ENCODE peak calls at places on chromosomes 1 and 21, in ten cellular contexts. One of them, this sample, is unnamed.

GRCh38 chr1:38238294-38238693 is 191.7 kb upstream of the POU3F1 start:
- DNase-seq in cardiac fibroblast: no peak
- DNase-seq in epithelial cell of esophagus: no peak
- DNase-seq in tibial nerve: no peak
- DNase-seq in GM13977: no peak
- DNase-seq in BJ: no peak
- DNase-seq in cardiac muscle cell: no peak
- DNase-seq in testis: no peak
- DNase-seq in AG10803: no peak
- DNase-seq in fibroblast of mammary gland: no peak
- DNase-seq in this sample: no peak

GRCh38 chr1:46611691-46612221 is 4.9 kb downstream of the MOB3C start:
- DNase-seq in cardiac muscle cell: no peak
- DNase-seq in cardiac fibroblast: peak
- DNase-seq in testis: no peak
- DNase-seq in GM13977: no peak
- DNase-seq in AG10803: no peak
- DNase-seq in BJ: no peak
- DNase-seq in epithelial cell of esophagus: peak
- DNase-seq in tibial nerve: no peak
- DNase-seq in fibroblast of mammary gland: no peak
- DNase-seq in this sample: no peak

GRCh38 chr1:6177681-6178380 is 2.3 kb downstream of the CHD5 start:
- DNase-seq in cardiac fibroblast: no peak
- DNase-seq in epithelial cell of esophagus: no peak
- DNase-seq in fibroblast of mammary gland: no peak
- DNase-seq in cardiac muscle cell: no peak
- DNase-seq in tibial nerve: no peak
- DNase-seq in BJ: no peak
- DNase-seq in AG10803: no peak
- DNase-seq in testis: no peak
- DNase-seq in GM13977: no peak
- DNase-seq in this sample: no peak

GRCh38 chr1:48005254-48006162 is 8.3 kb upstream of the TRABD2B start:
- DNase-seq in fibroblast of mammary gland: no peak
- DNase-seq in AG10803: no peak
- DNase-seq in cardiac muscle cell: no peak
- DNase-seq in cardiac fibroblast: no peak
- DNase-seq in testis: no peak
- DNase-seq in tibial nerve: no peak
- DNase-seq in GM13977: no peak
- DNase-seq in BJ: no peak
- DNase-seq in epithelial cell of esophagus: no peak
- DNase-seq in this sample: no peak

GRCh38 chr1:151936653-151937052 is 27.3 kb upstream of the THEM4 start:
- DNase-seq in epithelial cell of esophagus: no peak
- DNase-seq in cardiac muscle cell: peak
- DNase-seq in fibroblast of mammary gland: no peak
- DNase-seq in GM13977: no peak
- DNase-seq in testis: no peak
- DNase-seq in AG10803: no peak
- DNase-seq in tibial nerve: no peak
- DNase-seq in cardiac fibroblast: no peak
- DNase-seq in BJ: no peak
- DNase-seq in this sample: no peak

GRCh38 chr1:115302390-115302961 is 35.6 kb downstream of the NGF start:
- DNase-seq in fibroblast of mammary gland: peak
- DNase-seq in tibial nerve: peak
- DNase-seq in BJ: peak
- DNase-seq in cardiac fibroblast: peak
- DNase-seq in cardiac muscle cell: no peak
- DNase-seq in GM13977: no peak
- DNase-seq in AG10803: peak
- DNase-seq in epithelial cell of esophagus: peak
- DNase-seq in testis: no peak
- DNase-seq in this sample: no peak

GRCh38 chr1:160486453-160486852 is 36.6 kb downstream of the SLAMF6 start:
- DNase-seq in cardiac muscle cell: no peak
- DNase-seq in GM13977: no peak
- DNase-seq in tibial nerve: no peak
- DNase-seq in fibroblast of mammary gland: no peak
- DNase-seq in AG10803: no peak
- DNase-seq in testis: no peak
- DNase-seq in epithelial cell of esophagus: peak
- DNase-seq in cardiac fibroblast: no peak
- DNase-seq in BJ: no peak
- DNase-seq in this sample: no peak

GRCh38 chr1:43044572-43045361 is 86.1 kb upstream of the SLC2A1 start:
- DNase-seq in cardiac muscle cell: no peak
- DNase-seq in tibial nerve: no peak
- DNase-seq in epithelial cell of esophagus: no peak
- DNase-seq in BJ: no peak
- DNase-seq in cardiac fibroblast: no peak
- DNase-seq in GM13977: no peak
- DNase-seq in AG10803: no peak
- DNase-seq in testis: peak
- DNase-seq in fibroblast of mammary gland: no peak
- DNase-seq in this sample: no peak

GRCh38 chr1:14855278-14855677 is 256.8 kb downstream of the KAZN start:
- DNase-seq in tibial nerve: no peak
- DNase-seq in BJ: no peak
- DNase-seq in cardiac muscle cell: no peak
- DNase-seq in cardiac fibroblast: no peak
- DNase-seq in testis: no peak
- DNase-seq in epithelial cell of esophagus: no peak
- DNase-seq in AG10803: no peak
- DNase-seq in fibroblast of mammary gland: no peak
- DNase-seq in GM13977: no peak
- DNase-seq in this sample: no peak

GRCh38 chr1:14852301-14852700 is 253.8 kb downstream of the KAZN start:
- DNase-seq in BJ: no peak
- DNase-seq in fibroblast of mammary gland: no peak
- DNase-seq in tibial nerve: no peak
- DNase-seq in AG10803: no peak
- DNase-seq in testis: no peak
- DNase-seq in cardiac muscle cell: no peak
- DNase-seq in GM13977: no peak
- DNase-seq in cardiac fibroblast: no peak
- DNase-seq in epithelial cell of esophagus: no peak
- DNase-seq in this sample: no peak

GRCh38 chr1:14857436-14858195 is 259.1 kb downstream of the KAZN start:
- DNase-seq in cardiac fibroblast: no peak
- DNase-seq in fibroblast of mammary gland: no peak
- DNase-seq in epithelial cell of esophagus: no peak
- DNase-seq in testis: no peak
- DNase-seq in GM13977: no peak
- DNase-seq in AG10803: no peak
- DNase-seq in BJ: no peak
- DNase-seq in tibial nerve: no peak
- DNase-seq in cardiac muscle cell: no peak
- DNase-seq in this sample: no peak

GRCh38 chr1:14853518-14853917 is 255.0 kb downstream of the KAZN start:
- DNase-seq in GM13977: no peak
- DNase-seq in cardiac muscle cell: no peak
- DNase-seq in epithelial cell of esophagus: no peak
- DNase-seq in testis: no peak
- DNase-seq in AG10803: no peak
- DNase-seq in tibial nerve: no peak
- DNase-seq in BJ: no peak
- DNase-seq in fibroblast of mammary gland: no peak
- DNase-seq in cardiac fibroblast: no peak
- DNase-seq in this sample: no peak

DNA sequence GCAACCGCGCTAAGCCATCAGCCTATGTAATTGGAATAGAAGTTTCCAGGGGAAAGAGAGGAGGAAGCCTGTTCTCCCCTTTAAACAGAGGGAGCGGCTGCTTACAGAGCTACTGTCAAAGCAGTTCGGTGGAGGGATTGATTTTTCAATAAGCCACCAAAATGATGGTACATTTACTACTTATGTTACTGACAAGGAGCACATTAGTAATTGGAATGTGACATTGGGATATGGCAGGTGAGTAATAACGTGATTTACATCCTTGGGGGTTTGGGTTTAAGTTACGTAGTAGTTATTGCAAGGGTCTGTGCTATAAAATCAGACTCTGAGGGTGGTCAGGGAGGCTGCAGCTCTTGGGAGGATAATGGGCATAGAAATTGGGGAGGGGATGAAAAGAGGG is 257.3 kb downstream of the KAZN start:
- DNase-seq in AG10803: no peak
- DNase-seq in GM13977: no peak
- DNase-seq in fibroblast of mammary gland: no peak
- DNase-seq in cardiac muscle cell: no peak
- DNase-seq in epithelial cell of esophagus: no peak
- DNase-seq in BJ: no peak
- DNase-seq in cardiac fibroblast: no peak
- DNase-seq in tibial nerve: no peak
- DNase-seq in testis: no peak
- DNase-seq in this sample: no peak
- TF ChIP-seq CTCF in AG10803: no peak
- TF ChIP-seq CTCF in GM13977: no peak
- TF ChIP-seq CTCF in fibroblast of mammary gland: no peak
- TF ChIP-seq CTCF in cardiac muscle cell: no peak
- TF ChIP-seq CTCF in epithelial cell of esophagus: no peak
- TF ChIP-seq CTCF in BJ: no peak
- TF ChIP-seq CTCF in cardiac fibroblast: no peak
- TF ChIP-seq CTCF in tibial nerve: no peak
- TF ChIP-seq CTCF in testis: no peak
- TF ChIP-seq CTCF in this sample: no peak

DNA sequence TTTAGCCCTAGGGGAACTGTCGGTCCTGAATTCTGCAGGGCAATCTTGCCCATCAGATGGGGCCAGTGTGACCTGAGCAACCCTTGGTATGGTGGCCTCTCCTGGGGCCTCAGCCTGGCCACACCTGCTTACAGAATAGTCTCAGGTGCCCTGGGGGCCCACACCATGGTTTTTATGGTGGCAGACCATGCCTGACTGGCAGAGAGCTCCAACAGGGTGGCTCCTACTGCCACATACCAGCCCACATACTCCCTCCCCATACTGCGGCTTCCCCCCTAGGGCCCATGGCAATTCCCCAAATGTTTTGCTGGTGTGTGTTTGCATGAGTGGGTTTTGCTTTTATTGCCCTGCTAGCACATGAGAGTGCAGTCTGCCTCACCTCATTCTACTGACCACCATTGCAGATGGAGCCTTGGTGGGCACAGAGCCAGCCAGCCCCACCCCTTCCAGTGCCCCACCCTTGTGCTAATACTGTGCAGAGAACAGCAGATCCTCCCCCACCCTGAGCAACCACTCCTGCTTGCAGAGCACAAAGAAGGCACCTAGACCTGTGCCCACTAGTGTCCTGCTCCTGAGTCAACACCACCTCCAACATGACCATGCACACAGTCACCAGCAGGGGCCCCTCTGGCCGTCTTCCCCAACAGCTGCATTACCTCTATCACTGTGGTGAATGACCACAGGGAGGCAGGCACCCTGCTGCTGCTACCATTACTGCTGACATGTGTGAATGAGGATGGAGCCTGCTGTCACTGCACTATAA is 86.8 kb downstream of the GDAP2 start:
- DNase-seq in AG10803: no peak
- DNase-seq in cardiac fibroblast: no peak
- DNase-seq in epithelial cell of esophagus: no peak
- DNase-seq in BJ: no peak
- DNase-seq in cardiac muscle cell: no peak
- DNase-seq in GM13977: no peak
- DNase-seq in fibroblast of mammary gland: peak
- DNase-seq in tibial nerve: no peak
- DNase-seq in testis: no peak
- DNase-seq in this sample: peak
- TF ChIP-seq CTCF in AG10803: no peak
- TF ChIP-seq CTCF in cardiac fibroblast: peak
- TF ChIP-seq CTCF in epithelial cell of esophagus: no peak
- TF ChIP-seq CTCF in BJ: no peak
- TF ChIP-seq CTCF in cardiac muscle cell: no peak
- TF ChIP-seq CTCF in GM13977: no peak
- TF ChIP-seq CTCF in fibroblast of mammary gland: no peak
- TF ChIP-seq CTCF in tibial nerve: no peak
- TF ChIP-seq CTCF in testis: no peak
- TF ChIP-seq CTCF in this sample: peak

GRCh38 chr1:85911742-85912141 is 203.5 kb upstream of the ZNHIT6 start:
- DNase-seq in BJ: no peak
- DNase-seq in testis: no peak
- DNase-seq in GM13977: no peak
- DNase-seq in AG10803: peak
- DNase-seq in fibroblast of mammary gland: peak
- DNase-seq in cardiac fibroblast: no peak
- DNase-seq in tibial nerve: no peak
- DNase-seq in epithelial cell of esophagus: peak
- DNase-seq in cardiac muscle cell: no peak
- DNase-seq in this sample: no peak
- TF ChIP-seq CTCF in BJ: peak
- TF ChIP-seq CTCF in testis: no peak
- TF ChIP-seq CTCF in GM13977: no peak
- TF ChIP-seq CTCF in AG10803: peak
- TF ChIP-seq CTCF in fibroblast of mammary gland: peak
- TF ChIP-seq CTCF in cardiac fibroblast: peak
- TF ChIP-seq CTCF in tibial nerve: no peak
- TF ChIP-seq CTCF in epithelial cell of esophagus: peak
- TF ChIP-seq CTCF in cardiac muscle cell: peak
- TF ChIP-seq CTCF in this sample: peak

GRCh38 chr21:25422610-25423608 is 184.4 kb downstream of the MRPL39 start:
- DNase-seq in cardiac fibroblast: no peak
- DNase-seq in AG10803: no peak
- DNase-seq in testis: no peak
- DNase-seq in epithelial cell of esophagus: no peak
- DNase-seq in fibroblast of mammary gland: no peak
- DNase-seq in tibial nerve: no peak
- DNase-seq in BJ: no peak
- DNase-seq in cardiac muscle cell: no peak
- DNase-seq in GM13977: no peak
- DNase-seq in this sample: no peak

GRCh38 chr21:25420831-25421230 is 186.4 kb downstream of the MRPL39 start:
- DNase-seq in epithelial cell of esophagus: no peak
- DNase-seq in AG10803: no peak
- DNase-seq in tibial nerve: no peak
- DNase-seq in GM13977: no peak
- DNase-seq in BJ: no peak
- DNase-seq in cardiac fibroblast: no peak
- DNase-seq in cardiac muscle cell: no peak
- DNase-seq in testis: no peak
- DNase-seq in fibroblast of mammary gland: no peak
- DNase-seq in this sample: no peak

GRCh38 chr21:25424674-25425073 is 182.6 kb downstream of the MRPL39 start:
- DNase-seq in tibial nerve: no peak
- DNase-seq in AG10803: no peak
- DNase-seq in testis: no peak
- DNase-seq in BJ: no peak
- DNase-seq in fibroblast of mammary gland: no peak
- DNase-seq in cardiac fibroblast: no peak
- DNase-seq in GM13977: no peak
- DNase-seq in epithelial cell of esophagus: no peak
- DNase-seq in cardiac muscle cell: no peak
- DNase-seq in this sample: no peak

GRCh38 chr21:25424045-25424444 is 183.2 kb downstream of the MRPL39 start:
- DNase-seq in cardiac muscle cell: no peak
- DNase-seq in fibroblast of mammary gland: no peak
- DNase-seq in testis: no peak
- DNase-seq in tibial nerve: no peak
- DNase-seq in cardiac fibroblast: no peak
- DNase-seq in GM13977: no peak
- DNase-seq in epithelial cell of esophagus: no peak
- DNase-seq in AG10803: no peak
- DNase-seq in BJ: no peak
- DNase-seq in this sample: no peak

GRCh38 chr21:25421327-25422028 is 185.8 kb downstream of the MRPL39 start:
- DNase-seq in fibroblast of mammary gland: peak
- DNase-seq in GM13977: peak
- DNase-seq in BJ: no peak
- DNase-seq in testis: peak
- DNase-seq in AG10803: peak
- DNase-seq in cardiac muscle cell: peak
- DNase-seq in epithelial cell of esophagus: peak
- DNase-seq in tibial nerve: peak
- DNase-seq in cardiac fibroblast: peak
- DNase-seq in this sample: peak
- TF ChIP-seq CTCF in fibroblast of mammary gland: peak
- TF ChIP-seq CTCF in GM13977: peak
- TF ChIP-seq CTCF in BJ: peak
- TF ChIP-seq CTCF in testis: peak
- TF ChIP-seq CTCF in AG10803: peak
- TF ChIP-seq CTCF in cardiac muscle cell: peak
- TF ChIP-seq CTCF in epithelial cell of esophagus: peak
- TF ChIP-seq CTCF in tibial nerve: peak
- TF ChIP-seq CTCF in cardiac fibroblast: peak
- TF ChIP-seq CTCF in this sample: peak

This sample was measured in endothelial cell.